ENCODE peak calls at places on chromosome 11, in six cellular contexts. P, W, H, Y, L and F are unnamed samples.

GRCh38 chr11:114122668-114123067 is 63.2 kb downstream of the ZBTB16 start:
- DNase-seq in P (no peak), W (no peak), H (no peak), Y (no peak), L (no peak), F (no peak)

GRCh38 chr11:100778386-100778785 is 91.3 kb downstream of the ARHGAP42 start:
- DNase-seq in P (no peak), W (no peak), H (no peak), Y (no peak), L (no peak), F (no peak)

GRCh38 chr11:13963949-13964770 is 1.6 kb downstream of the SPON1 start:
- DNase-seq in P (no peak), W (peak; percentile 82), H (peak; percentile 34), Y (peak; percentile 14), L (peak; percentile 48), F (peak; percentile 42)

GRCh38 chr11:85076535-85077330 is 550.4 kb downstream of the DLG2 start:
- DNase-seq in P (no peak), W (no peak), H (no peak), Y (no peak), L (no peak), F (peak; percentile 69)

GRCh38 chr11:294795-295194 is 4.5 kb downstream of the IFITM5 start:
- DNase-seq in P (no peak), W (peak; percentile 74), H (no peak), Y (no peak), L (no peak), F (no peak)

GRCh38 chr11:109378049-109378448 is 43.9 kb upstream of the C11orf87 start:
- DNase-seq in P (no peak), W (no peak), H (no peak), Y (no peak), L (no peak), F (no peak)

GRCh38 chr11:67022961-67023956 is at the start of gene SYT12:
- DNase-seq in P (no peak), W (no peak), H (no peak), Y (no peak), L (no peak), F (no peak)

GRCh38 chr11:22795914-22796313 is 33.7 kb downstream of the SVIP start:
- DNase-seq in P (no peak), W (no peak), H (no peak), Y (no peak), L (no peak), F (no peak)

GRCh38 chr11:12187399-12187798 is 77.0 kb downstream of the MICAL2 start:
- DNase-seq in P (no peak), W (no peak), H (no peak), Y (no peak), L (no peak), F (no peak)

GRCh38 chr11:88411265-88411664 is 73.7 kb upstream of the CTSC start:
- DNase-seq in P (peak; percentile 69), W (no peak), H (no peak), Y (no peak), L (no peak), F (no peak)

GRCh38 chr11:113859665-113860064 is 15.7 kb downstream of the USP28 start:
- DNase-seq in P (no peak), W (no peak), H (no peak), Y (no peak), L (no peak), F (no peak)

GRCh38 chr11:45052361-45052760 is 94.1 kb upstream of the PRDM11 start:
- DNase-seq in P (no peak), W (no peak), H (no peak), Y (no peak), L (no peak), F (no peak)

GRCh38 chr11:73325036-73325981 is 17.2 kb downstream of the ARHGEF17 start:
- DNase-seq in P (no peak), W (peak; percentile 93), H (no peak), Y (no peak), L (no peak), F (no peak)

GRCh38 chr11:70203749-70204465 is 811 bp downstream of the FADD start:
- DNase-seq in P (peak; percentile 89), W (no peak), H (peak; percentile 76), Y (peak; percentile 87), L (peak; percentile 52), F (peak; percentile 79)